ENCODE peak calls at places on chromosomes 4 and X, in four cellular contexts. B is K562, P is SK-N-SH, L is GM12878. D is an unnamed sample. For H3K4me1, the result is how much of the 10 kb centered on the place peaks cover.

GRCh38 chrX:40922307-40922706 is 162.9 kb upstream of the USP9X start:
- DNase-seq in B (peak), P (peak), L (no peak), D (peak)

GRCh38 chrX:77960567-77960966 is 8.9 kb downstream of the PGAM4 start:
- DNase-seq in B (no peak), P (no peak), L (no peak), D (no peak)

GRCh38 chr4:84167579-84167978 is 331.5 kb downstream of the NKX6-1 start:
- DNase-seq in B (no peak), P (no peak), L (no peak), D (peak)

GRCh38 chrX:19747672-19748610 is 139.5 kb downstream of the SH3KBP1 start:
- DNase-seq in B (no peak), P (no peak), L (no peak), D (no peak)

GRCh38 chrX:42089014-42089413 is 165.7 kb upstream of the CASK start:
- DNase-seq in B (no peak), P (no peak), L (no peak), D (no peak)

GRCh38 chr4:89338206-89338605 is 30.6 kb upstream of the GPRIN3 start:
- DNase-seq in B (no peak), P (no peak), L (no peak), D (no peak)

GRCh38 chrX:71910526-71911022 is at the start of gene NHSL2:
- DNase-seq in B (no peak), P (no peak), L (no peak), D (no peak)

GRCh38 chr4:176149680-176150079 is 45.7 kb downstream of the SPATA4 start:
- DNase-seq in B (no peak), P (no peak), L (no peak), D (no peak)

GRCh38 chrX:10119399-10119990 is 37.3 kb upstream of the CLCN4 start:
- DNase-seq in B (peak), P (peak), L (peak), D (peak)

GRCh38 chrX:68498508-68499379 is at the start of gene YIPF6:
- DNase-seq in B (peak), P (peak), L (no peak), D (peak)

GRCh38 chr4:89245459-89245858 is 62.1 kb downstream of the GPRIN3 start:
- DNase-seq in B (no peak), P (no peak), L (no peak), D (peak)

GRCh38 chr4:10371869-10372471 is 85.3 kb downstream of the ZNF518B start:
- DNase-seq in B (peak), P (no peak), L (no peak), D (no peak)

GRCh38 chr4:108965031-108965430 is 202.2 kb upstream of the ETNPPL start:
- DNase-seq in B (no peak), P (no peak), L (no peak), D (no peak)

GRCh38 chr4:137994858-137995257 is 247.3 kb downstream of the SLC7A11 start:
- DNase-seq in B (no peak), P (no peak), L (no peak), D (no peak)

GRCh38 chrX:111869639-111870034 is 6.3 kb upstream of the TRPC5OS start:
- DNase-seq in B (peak), P (peak), L (peak), D (no peak)

GRCh38 chrX:42869659-42870476 is 91.9 kb upstream of the PPP1R2C start:
- DNase-seq in B (no peak), P (no peak), L (peak), D (no peak)

GRCh38 chr4:147362868-147363440 is 117.9 kb upstream of the EDNRA start:
- DNase-seq in B (no peak), P (peak), L (no peak), D (no peak)

GRCh38 chr4:1168291-1169031 is 3.9 kb downstream of the SPON2 start:
- DNase-seq in B (no peak), P (no peak), L (no peak), D (no peak)

GRCh38 chrX:22033818-22034217 is 1.7 kb downstream of the PHEX start:
- DNase-seq in B (no peak), P (no peak), L (no peak), D (no peak)

GRCh38 chr4:3202836-3203820 is 45.8 kb upstream of the MSANTD1 start:
- DNase-seq in B (no peak), P (no peak), L (no peak), D (peak)

GRCh38 chrX:7076245-7076661 is 71.3 kb upstream of the STS start:
- DNase-seq in B (no peak), P (no peak), L (no peak), D (no peak)

GRCh38 chrX:17792842-17793241 is 55.5 kb downstream of the SCML1 start:
- DNase-seq in B (no peak), P (no peak), L (no peak), D (no peak)

GRCh38 chr4:167688660-167689142 is 403.6 kb upstream of the ANXA10 start:
- DNase-seq in B (no peak), P (peak), L (no peak), D (no peak)

GRCh38 chr4:80058740-80059139 is 14.3 kb downstream of the ANTXR2 start:
- DNase-seq in B (no peak), P (no peak), L (peak), D (no peak)

GRCh38 chr4:166012129-166013078 is 139.4 kb downstream of the TLL1 start:
- DNase-seq in B (no peak), P (no peak), L (no peak), D (no peak)

GRCh38 chr4:75891611-75892010 is 10.6 kb downstream of the PPEF2 start:
- DNase-seq in B (no peak), P (no peak), L (no peak), D (no peak)

GRCh38 chr4:75889537-75890199 is 12.6 kb downstream of the PPEF2 start:
- DNase-seq in B (no peak), P (no peak), L (no peak), D (no peak)

GRCh38 chr4:75895744-75896314 is 6.4 kb downstream of the PPEF2 start:
- DNase-seq in B (peak), P (peak), L (no peak), D (peak)

DNA sequence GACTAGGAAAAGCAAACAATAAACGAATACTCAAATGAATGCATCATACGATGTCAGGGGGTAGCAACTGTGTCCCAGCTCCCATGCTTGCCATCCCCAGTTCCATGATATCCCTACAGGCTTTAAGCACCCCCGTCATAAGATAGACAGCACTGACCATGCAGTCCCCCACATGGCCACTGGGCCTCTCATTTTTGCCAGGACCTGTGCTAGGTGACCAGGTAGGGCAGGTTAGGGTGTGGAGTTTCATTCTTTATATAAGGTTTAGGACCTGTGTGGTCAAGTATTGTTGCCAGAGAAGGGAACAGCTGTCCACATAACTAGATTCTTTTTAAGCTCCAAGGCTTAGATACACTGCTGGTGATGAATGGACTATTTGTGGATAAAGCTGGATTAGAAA is 9.7 kb downstream of the PPEF2 start:
- DNase-seq in B (peak), P (peak), L (no peak), D (no peak)
- TF ChIP-seq NFIC in B (no peak), P (no peak), L (no peak), D (no peak)

DNA sequence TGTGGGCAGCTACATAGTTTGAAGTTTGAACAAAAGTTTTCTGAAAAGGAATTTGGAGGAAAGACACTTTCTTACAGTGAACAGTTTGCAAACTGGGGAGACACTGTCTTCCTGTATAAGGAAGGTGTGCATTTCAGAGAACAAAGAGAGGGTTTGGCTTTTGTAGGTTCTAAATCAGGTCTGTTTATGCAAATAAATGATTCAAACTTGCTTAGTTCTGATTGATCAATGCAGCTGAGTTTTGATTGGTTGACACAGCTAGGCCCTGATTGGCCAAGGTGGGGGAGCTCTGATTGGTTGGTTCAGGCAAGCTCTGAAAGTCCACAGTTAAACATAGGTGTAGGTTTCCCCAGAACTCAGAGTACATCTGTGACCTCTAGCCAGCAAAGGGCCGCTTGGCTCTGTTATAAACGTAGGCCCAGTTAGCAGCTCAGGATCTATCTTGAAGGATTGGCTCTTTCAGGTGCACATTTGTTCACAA is 63.0 kb upstream of the ENPP6 start:
- DNase-seq in B (peak), P (no peak), L (peak), D (peak)
- H3K4me1 ChIP-seq in B (under half), P (under half), L (half or more), D (half or more)

GRCh38 chr4:28921886-28922285 is 1798.3 kb upstream of the PCDH7 start:
- DNase-seq in B (no peak), P (no peak), L (no peak), D (no peak)
- TF ChIP-seq NFIC in B (no peak), P (no peak), L (no peak), D (no peak)

DNA sequence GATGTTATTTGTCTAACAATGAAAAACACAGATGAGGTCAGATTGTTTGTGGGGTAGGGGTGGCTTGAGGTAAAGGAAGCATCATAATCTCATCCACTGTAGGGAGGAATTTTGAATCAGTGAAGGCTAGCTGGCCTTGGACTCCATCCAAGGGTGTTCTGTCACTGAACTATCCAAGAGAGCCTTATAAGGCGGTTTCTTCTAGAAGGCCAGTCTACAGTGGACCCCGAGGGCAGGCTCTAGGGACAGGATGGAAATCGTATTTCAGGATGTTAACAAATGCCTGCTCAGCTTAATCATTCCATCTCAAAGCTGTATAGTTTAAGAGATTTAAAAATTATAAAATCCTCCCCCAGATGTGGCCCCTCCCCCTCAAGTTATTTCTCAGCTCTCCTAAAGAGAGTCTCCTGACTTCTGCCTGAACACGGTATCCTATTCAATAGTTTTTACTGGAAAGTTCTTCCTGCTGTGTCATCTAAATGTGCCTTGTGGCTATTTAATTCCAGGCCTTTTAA is 8.1 kb downstream of the IGFBP7 start:
- DNase-seq in B (no peak), P (no peak), L (no peak), D (peak)
- H3K4me1 ChIP-seq in B (under half), P (under half), L (under half), D (under half)

GRCh38 chr4:112604590-112604989 is 32.1 kb downstream of the ZGRF1 start:
- DNase-seq in B (peak), P (peak), L (peak), D (peak)
- TF ChIP-seq NFIC in B (no peak), P (no peak), L (no peak), D (no peak)

GRCh38 chr4:153432971-153433752 is 33.0 kb upstream of the TMEM131L start:
- DNase-seq in B (peak), P (no peak), L (peak), D (peak)

GRCh38 chr4:153427363-153428071 is 38.6 kb upstream of the TMEM131L start:
- DNase-seq in B (no peak), P (no peak), L (no peak), D (no peak)

GRCh38 chr4:153426207-153426886 is 39.8 kb upstream of the TMEM131L start:
- DNase-seq in B (no peak), P (no peak), L (no peak), D (no peak)

GRCh38 chr4:153433753-153434105 is 32.4 kb upstream of the TMEM131L start:
- DNase-seq in B (no peak), P (no peak), L (no peak), D (no peak)

DNA sequence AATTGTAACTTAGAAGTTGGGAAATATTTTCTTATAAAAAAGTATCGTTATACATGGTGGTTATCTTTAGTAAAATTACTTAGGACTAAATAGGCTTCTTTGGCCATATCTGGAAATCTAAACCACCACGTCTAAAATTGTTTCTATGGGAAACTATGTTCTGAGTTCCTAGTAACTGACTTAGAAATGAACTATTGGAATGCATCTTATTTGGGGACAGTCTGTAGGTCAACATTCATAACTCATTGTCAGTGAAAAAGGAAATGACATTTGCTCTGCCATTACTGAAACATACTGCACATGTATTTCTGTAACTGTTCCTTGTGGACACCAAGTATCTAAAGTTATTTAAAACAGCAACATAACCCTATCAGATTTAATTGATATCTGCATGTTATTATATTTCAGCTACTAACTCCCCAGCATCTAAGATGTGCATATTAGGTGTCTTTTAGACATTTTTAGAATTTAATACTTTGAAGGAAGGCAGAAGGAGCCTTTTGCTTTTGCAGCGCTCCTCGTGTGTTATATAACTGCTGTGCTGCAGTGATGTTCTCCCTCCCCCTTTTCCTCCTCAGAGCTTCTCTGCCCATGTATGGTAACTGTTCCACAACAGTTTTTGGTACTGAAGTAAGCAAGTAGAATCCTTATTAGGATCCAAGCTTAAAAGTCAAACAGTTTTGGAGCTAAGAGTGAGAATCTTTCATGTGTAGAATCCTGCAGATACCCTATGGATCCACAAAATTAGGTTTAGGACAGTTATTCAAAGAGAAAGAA is 37.2 kb upstream of the TMEM131L start:
- DNase-seq in B (no peak), P (no peak), L (no peak), D (no peak)
- H3K4me1 ChIP-seq in B (under half), P (under half), L (under half), D (under half)

DNA sequence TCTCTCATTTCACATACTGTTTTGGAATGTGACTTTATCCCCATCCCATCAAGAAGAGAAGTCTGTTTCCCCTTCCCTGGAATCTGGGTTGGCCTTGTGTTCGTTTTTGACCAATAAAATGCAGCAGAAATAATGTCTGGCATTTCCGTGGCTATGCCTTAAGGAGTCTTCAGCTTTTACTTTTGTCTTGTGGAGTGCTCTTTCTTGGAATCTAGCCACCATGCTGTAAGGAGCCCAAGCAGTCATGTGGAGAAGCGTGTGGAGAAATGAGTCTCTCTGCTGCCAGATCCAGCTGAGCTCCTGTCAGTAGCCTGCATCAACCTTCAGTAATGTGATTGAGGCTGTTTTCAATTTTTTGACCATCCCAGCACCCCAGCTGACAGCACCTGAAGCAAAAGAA is 84.4 kb upstream of the ARMCX2 start:
- DNase-seq in B (no peak), P (no peak), L (no peak), D (no peak)
- TF ChIP-seq NFIC in B (no peak), P (no peak), L (no peak), D (no peak)

GRCh38 chr4:6887591-6888371 is 21.8 kb upstream of the TBC1D14 start:
- DNase-seq in B (peak), P (no peak), L (no peak), D (no peak)
- H3K4me1 ChIP-seq in B (under half), P (under half), L (under half), D (under half)

GRCh38 chr4:73868206-73869129 is 725 bp upstream of the CXCL1 start:
- DNase-seq in B (no peak), P (no peak), L (no peak), D (no peak)

GRCh38 chr4:73869130-73870055 is at the start of gene CXCL1:
- DNase-seq in B (peak), P (peak), L (no peak), D (no peak)

GRCh38 chr4:73871911-73872310 is 2.7 kb downstream of the CXCL1 start:
- DNase-seq in B (no peak), P (no peak), L (no peak), D (no peak)

GRCh38 chr4:73870778-73871177 is 1.6 kb downstream of the CXCL1 start:
- DNase-seq in B (no peak), P (no peak), L (no peak), D (no peak)

DNA sequence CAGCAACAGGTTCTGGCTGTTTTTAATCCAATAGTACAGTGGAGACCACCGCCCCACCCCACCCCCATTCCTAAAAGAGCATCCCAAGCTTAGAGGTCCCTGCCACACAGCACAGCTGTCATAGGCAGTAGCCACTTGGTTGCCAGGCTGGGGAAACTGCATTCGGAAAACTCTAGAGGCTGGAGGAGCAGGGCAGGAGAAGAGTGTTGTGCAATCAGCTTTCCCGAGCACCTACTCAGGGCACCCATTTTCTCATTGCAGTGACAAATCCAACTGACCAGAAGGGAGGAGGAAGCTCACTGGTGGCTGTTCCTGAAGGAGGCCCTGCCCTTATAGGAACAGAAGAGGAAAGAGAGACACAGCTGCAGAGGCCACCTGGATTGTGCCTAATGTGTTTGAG is 1.1 kb downstream of the CXCL1 start:
- DNase-seq in B (no peak), P (no peak), L (no peak), D (no peak)
- TF ChIP-seq NFIC in B (no peak), P (no peak), L (no peak), D (no peak)